ENCODE peak calls at places on chromosome 10, in eight cellular contexts. F is AG04450, I is tibial artery, C is lung, Y is body of pancreas, H is fibroblast of lung, N is heart left ventricle, W is right lobe of liver. V is an unnamed sample.

GRCh38 chr10:25175527-25176420 is 973 bp downstream of the GPR158 start:
- DNase-seq in N (no peak), H (peak; percentile 31), I (no peak), C (no peak), Y (peak; percentile 26), F (no peak), W (no peak), V (no peak)

GRCh38 chr10:98920807-98921206 is 314.8 kb downstream of the HPSE2 start:
- DNase-seq in F (peak; percentile 60), N (peak; percentile 25), H (no peak), C (no peak), W (no peak), Y (no peak), I (no peak), V (peak; percentile 6)

GRCh38 chr10:51960494-51960895 is 261.1 kb upstream of the CSTF2T start:
- DNase-seq in C (no peak), W (no peak), H (peak; percentile 22), N (no peak), F (peak; percentile 33), I (no peak), Y (no peak), V (peak; percentile 78)

GRCh38 chr10:43137971-43138756 is at the start of gene CSGALNACT2:
- DNase-seq in W (peak; percentile 88), Y (peak; percentile 80), I (peak; percentile 81), C (peak; percentile 85), H (peak; percentile 90), N (peak; percentile 90), F (peak; percentile 46), V (peak; percentile 90)

GRCh38 chr10:14889318-14889717 is 10.7 kb downstream of the SUV39H2 start:
- DNase-seq in F (no peak), H (no peak), C (no peak), I (no peak), W (no peak), Y (no peak), N (no peak), V (peak; percentile 22)

GRCh38 chr10:71272122-71272771 is 46.8 kb upstream of the SLC29A3 start:
- DNase-seq in C (no peak), H (peak; percentile 82), Y (no peak), F (no peak), I (no peak), N (no peak), W (no peak), V (peak; percentile 89)

GRCh38 chr10:122197823-122198222 is 73.3 kb upstream of the BTBD16 start:
- DNase-seq in I (no peak), F (no peak), Y (no peak), N (no peak), W (peak; percentile 72), H (no peak), C (no peak), V (no peak)

GRCh38 chr10:117677239-117677638 is 134.7 kb downstream of the EMX2 start:
- DNase-seq in C (no peak), W (no peak), N (no peak), Y (no peak), F (no peak), H (no peak), I (no peak), V (no peak)

GRCh38 chr10:67666416-67667043 is 29.5 kb downstream of the CTNNA3 start:
- DNase-seq in I (no peak), Y (no peak), W (no peak), F (no peak), N (no peak), H (peak; percentile 11), C (no peak), V (peak; percentile 48)

GRCh38 chr10:123795846-123796590 is 95.6 kb downstream of the CPXM2 start:
- DNase-seq in I (no peak), C (no peak), W (no peak), N (no peak), F (no peak), Y (no peak), H (no peak), V (no peak)

GRCh38 chr10:10961078-10961477 is 56.6 kb upstream of the CELF2 start:
- DNase-seq in Y (no peak), I (no peak), N (no peak), C (no peak), W (no peak), H (no peak), F (no peak), V (no peak)

GRCh38 chr10:118793545-118793944 is 38.8 kb upstream of the CACUL1 start:
- DNase-seq in C (peak; percentile 46), I (peak; percentile 34), H (no peak), F (no peak), N (peak; percentile 37), W (no peak), Y (no peak), V (no peak)

GRCh38 chr10:46526682-46527038 is 29.8 kb downstream of the GPRIN2 start:
- DNase-seq in C (no peak), Y (peak; percentile 39), I (peak; percentile 17), H (peak; percentile 19), F (no peak), N (peak; percentile 20), W (no peak), V (peak; percentile 22)

GRCh38 chr10:26567349-26567721 is 129.2 kb downstream of the APBB1IP start:
- DNase-seq in F (no peak), N (no peak), H (no peak), Y (no peak), C (no peak), W (no peak), I (no peak), V (no peak)

GRCh38 chr10:79155301-79156081 is 86.7 kb downstream of the ZMIZ1 start:
- DNase-seq in F (no peak), I (peak; percentile 72), C (no peak), H (peak; percentile 52), Y (no peak), W (no peak), N (peak; percentile 72), V (peak; percentile 56)
- TF ChIP-seq CTCF in F (peak; percentile 15), I (peak; percentile 6), C (no peak), H (no peak), Y (no peak), W (peak; percentile 12), N (peak; percentile 31), V (no peak)

DNA sequence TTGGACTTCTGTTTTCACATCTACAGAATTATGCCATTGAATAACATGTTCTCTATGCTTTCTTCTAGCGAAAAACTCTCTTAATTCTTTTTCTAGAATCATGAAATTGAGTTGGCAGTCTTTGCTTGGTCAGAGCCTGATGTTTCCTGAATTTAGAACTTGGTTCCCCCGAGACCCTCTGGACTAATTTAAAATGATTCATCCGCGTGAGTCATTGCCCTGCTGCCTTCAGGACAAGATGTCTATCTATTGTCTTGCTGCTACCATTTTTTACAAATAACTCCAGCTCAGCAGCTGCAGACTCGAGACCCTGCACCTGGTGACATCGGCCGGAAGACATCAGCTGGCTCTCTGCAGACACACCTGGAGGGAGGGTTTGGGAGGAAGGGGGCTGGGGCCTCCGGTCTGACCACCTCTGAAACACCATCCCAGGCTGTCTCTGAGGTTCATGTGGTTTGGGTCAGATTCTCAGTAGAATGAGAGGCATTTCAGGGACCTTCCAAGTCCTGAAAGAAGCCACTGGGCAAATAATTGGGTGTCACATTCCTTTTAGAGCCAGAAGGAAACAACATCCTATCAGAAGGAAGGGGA is 20.9 kb upstream of the KLF6 start:
- DNase-seq in C (no peak), I (peak; percentile 80), W (no peak), H (peak; percentile 88), Y (peak; percentile 23), N (peak; percentile 57), F (no peak), V (peak; percentile 89)
- H3K4me3 ChIP-seq in C (no peak overlapping the region), I (no peak overlapping the region), W (no peak overlapping the region), H (no peak overlapping the region), Y (no peak overlapping the region), N (no peak overlapping the region), F (no peak overlapping the region), V (no peak overlapping the region)

DNA sequence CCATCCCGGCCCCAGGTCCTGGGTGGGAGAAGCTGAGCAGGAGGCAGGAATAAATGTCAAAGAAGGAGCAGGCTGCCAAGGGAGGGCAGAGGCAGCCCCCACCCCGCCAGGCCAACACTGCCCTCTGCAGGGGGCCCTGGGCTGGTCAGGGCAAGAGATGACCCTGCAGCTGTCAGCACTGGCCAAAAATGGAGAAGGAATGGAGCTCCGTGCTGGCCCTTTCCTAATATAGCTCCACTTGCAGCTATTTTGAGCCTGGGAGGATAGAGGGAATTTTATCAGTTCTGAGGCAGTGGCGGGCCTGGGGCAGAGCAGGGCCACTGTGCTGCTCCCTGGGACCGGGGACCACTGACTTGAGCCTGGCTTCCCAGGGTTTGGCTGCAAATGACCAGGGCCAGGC is 16.0 kb downstream of the LDB3 start:
- DNase-seq in F (no peak), N (peak; percentile 81), C (no peak), I (peak; percentile 43), Y (no peak), H (peak; percentile 15), W (no peak), V (no peak)
- TF ChIP-seq CTCF in F (peak; percentile 60), N (peak; percentile 65), C (no peak), I (peak; percentile 56), Y (no peak), H (peak; percentile 38), W (peak; percentile 31), V (peak; percentile 41)

GRCh38 chr10:89076120-89076519 is 85.5 kb downstream of the FAS start:
- DNase-seq in F (no peak), C (no peak), W (no peak), Y (no peak), I (no peak), N (no peak), H (no peak), V (no peak)

GRCh38 chr10:89073719-89074118 is 83.1 kb downstream of the FAS start:
- DNase-seq in I (no peak), C (no peak), N (no peak), Y (no peak), F (no peak), W (no peak), H (peak; percentile 31), V (peak; percentile 70)

GRCh38 chr10:89069589-89069988 is 79.0 kb downstream of the FAS start:
- DNase-seq in W (no peak), I (no peak), N (no peak), H (no peak), F (no peak), C (no peak), Y (no peak), V (no peak)

GRCh38 chr10:89078729-89079672 is 88.4 kb downstream of the FAS start:
- DNase-seq in W (no peak), Y (no peak), I (no peak), F (no peak), H (peak; percentile 22), C (no peak), N (no peak), V (peak; percentile 30)

DNA sequence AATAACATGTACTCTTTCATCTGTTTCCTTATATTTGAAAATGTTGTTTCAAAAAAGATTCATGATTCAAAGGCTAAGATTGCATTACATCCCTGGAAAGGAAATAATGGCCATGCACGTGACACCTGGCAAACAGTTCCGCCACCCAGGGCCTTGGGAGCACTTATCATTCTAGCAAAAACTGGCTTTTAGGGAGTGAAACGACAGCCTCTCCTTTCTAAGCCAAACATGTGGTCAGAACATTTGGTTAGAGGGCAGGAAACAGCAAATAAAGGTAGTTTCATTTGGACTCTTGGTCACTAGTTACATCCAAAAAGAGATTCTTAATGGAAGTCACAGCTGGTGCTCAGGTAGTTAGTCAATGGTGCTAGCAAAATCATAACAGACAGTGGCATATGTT is 83.5 kb downstream of the FAS start:
- DNase-seq in C (peak; percentile 41), Y (peak; percentile 19), N (peak; percentile 72), W (no peak), H (peak; percentile 55), F (no peak), I (peak; percentile 82), V (peak; percentile 82)
- H3K4me3 ChIP-seq in C (no peak overlapping the region), Y (no peak overlapping the region), N (no peak overlapping the region), W (no peak overlapping the region), H (no peak overlapping the region), F (no peak overlapping the region), I (no peak overlapping the region), V (no peak overlapping the region)